ENCODE peak calls at places on chromosomes 7 and 10, in six cellular contexts. H, T, R, K, Y and I are unnamed samples. For H3K27me3, the result is how much of the 10 kb centered on the place peaks cover.

GRCh38 chr7:102169651-102170416 is 116.8 kb upstream of the SH2B2 start:
- DNase-seq in Y (peak), R (peak), K (no peak), T (no peak), H (no peak), I (no peak)

GRCh38 chr7:123712619-123713018 is 36.2 kb downstream of the WASL start:
- DNase-seq in K (no peak), R (no peak), Y (peak), T (no peak), H (no peak), I (no peak)

GRCh38 chr7:66602159-66602558 is 26.5 kb upstream of the KCTD7 start:
- DNase-seq in T (no peak), R (no peak), Y (no peak), K (no peak), H (no peak), I (no peak)

GRCh38 chr7:151631149-151631967 is 111.7 kb upstream of the RHEB start:
- DNase-seq in T (no peak), H (peak), R (peak), K (peak), Y (no peak), I (peak)

GRCh38 chr7:16891338-16891737 is 9.6 kb upstream of the AGR3 start:
- DNase-seq in K (peak), R (peak), H (peak), T (no peak), Y (peak), I (no peak)

GRCh38 chr7:1922870-1923236 is 252.8 kb downstream of the ELFN1 start:
- DNase-seq in Y (no peak), T (no peak), H (no peak), K (no peak), R (no peak), I (no peak)

GRCh38 chr7:1459930-1460756 is 873 bp upstream of the MICALL2 start:
- DNase-seq in R (peak), Y (no peak), H (peak), T (no peak), K (no peak), I (no peak)

GRCh38 chr7:119288401-119288800 is 984.6 kb upstream of the KCND2 start:
- DNase-seq in H (no peak), T (no peak), Y (no peak), K (no peak), R (no peak), I (no peak)

GRCh38 chr7:542935-543789 is 23.5 kb upstream of the PDGFA start:
- DNase-seq in H (no peak), Y (peak), K (no peak), T (no peak), R (peak), I (no peak)

GRCh38 chr10:133030791-133031190 is 56.9 kb upstream of the ADGRA1 start:
- DNase-seq in H (peak), R (no peak), T (no peak), Y (no peak), K (peak), I (peak)

GRCh38 chr10:133032231-133032630 is 55.5 kb upstream of the ADGRA1 start:
- DNase-seq in H (no peak), K (no peak), R (no peak), T (no peak), Y (no peak), I (no peak)

GRCh38 chr10:133030126-133030525 is 57.6 kb upstream of the ADGRA1 start:
- DNase-seq in R (no peak), Y (no peak), K (no peak), H (no peak), T (no peak), I (no peak)

GRCh38 chr10:133032976-133033741 is 54.6 kb upstream of the ADGRA1 start:
- DNase-seq in H (no peak), Y (no peak), T (no peak), R (no peak), K (no peak), I (no peak)

GRCh38 chr10:133031541-133032125 is 56.1 kb upstream of the ADGRA1 start:
- DNase-seq in R (no peak), K (no peak), Y (no peak), T (no peak), H (no peak), I (no peak)
- H3K27me3 ChIP-seq in R (half or more), K (under half), Y (under half), T (under half), H (under half), I (under half)

DNA sequence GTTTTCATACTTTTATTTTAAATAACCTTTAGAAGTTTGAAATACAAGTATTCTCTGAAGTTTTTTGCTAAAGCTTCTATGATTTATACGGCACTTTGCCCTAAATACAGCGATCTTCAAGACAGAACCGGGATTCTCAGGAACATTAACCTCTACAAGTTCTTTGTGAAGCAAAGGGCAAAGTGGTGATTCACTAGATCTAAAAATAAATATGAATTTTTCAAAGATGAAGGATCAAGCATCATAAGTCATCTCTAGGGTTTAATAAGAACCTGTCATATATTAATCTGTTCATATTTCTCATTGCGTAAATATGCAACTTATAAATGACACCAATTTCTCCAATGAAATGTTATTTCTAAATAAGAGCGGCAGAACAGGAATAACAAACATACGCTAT is 30.7 kb downstream of the DGKB start:
- DNase-seq in K (no peak), Y (no peak), R (no peak), H (no peak), T (no peak), I (no peak)
- H3K14ac ChIP-seq in K (no peak), Y (no peak), R (no peak), H (no peak), T (no peak), I (no peak)

GRCh38 chr7:76423666-76424412 is 911 bp upstream of the ZP3 start:
- DNase-seq in T (no peak), K (no peak), Y (no peak), H (peak), R (no peak), I (no peak)

GRCh38 chr7:76427635-76428034 is 2.9 kb downstream of the ZP3 start:
- DNase-seq in T (no peak), K (no peak), R (no peak), H (no peak), Y (no peak), I (no peak)

GRCh38 chr7:76426246-76426645 is 1.5 kb downstream of the ZP3 start:
- DNase-seq in K (no peak), H (no peak), Y (no peak), R (no peak), T (no peak), I (no peak)

GRCh38 chr7:76425156-76425555 is 406 bp downstream of the ZP3 start:
- DNase-seq in K (no peak), Y (no peak), H (no peak), R (no peak), T (no peak), I (no peak)

DNA sequence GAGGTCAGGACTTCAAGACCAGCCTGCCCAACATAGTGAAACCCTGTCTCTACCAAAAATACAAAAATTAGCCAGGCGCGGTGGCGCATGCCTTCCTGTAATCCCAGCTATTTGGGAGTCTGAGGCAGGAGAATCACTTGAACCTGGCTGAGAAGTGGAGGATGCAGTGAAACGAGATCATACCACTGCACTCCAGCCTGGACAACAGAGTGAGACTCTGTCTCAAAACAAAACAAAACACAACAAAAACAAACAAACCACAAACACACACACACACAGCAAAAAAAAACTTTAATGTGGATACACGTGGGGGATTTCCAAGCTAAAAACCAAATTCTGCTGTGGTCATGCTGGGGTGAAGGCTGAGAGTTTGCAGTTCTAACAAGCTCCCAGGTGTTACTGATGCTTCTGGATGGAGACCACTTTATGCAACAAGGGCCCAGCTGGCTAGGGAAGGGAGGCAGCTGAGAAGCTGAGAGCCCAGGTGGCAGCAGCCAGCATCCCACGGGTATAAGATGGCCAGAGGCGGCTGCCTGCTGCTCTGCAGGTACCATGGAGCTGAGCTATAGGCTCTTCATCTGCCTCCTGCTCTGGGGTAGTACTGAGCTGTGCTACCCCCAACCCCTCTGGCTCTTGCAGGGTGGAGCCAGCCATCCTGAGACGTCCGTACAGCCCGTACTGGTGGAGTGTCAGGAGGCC is at the start of gene ZP3:
- DNase-seq in R (no peak), Y (no peak), H (no peak), K (no peak), T (no peak), I (no peak)
- H3K4me2 ChIP-seq in R (no peak), Y (no peak), H (no peak), K (no peak), T (no peak), I (no peak)

GRCh38 chr7:155811895-155812761 is at the start of gene SHH:
- DNase-seq in H (no peak), Y (peak), R (peak), K (no peak), T (no peak), I (no peak)

GRCh38 chr7:155813125-155813524 is 862 bp upstream of the SHH start:
- DNase-seq in Y (no peak), R (no peak), K (no peak), H (no peak), T (no peak), I (no peak)

GRCh38 chr7:155809947-155810606 is 2.2 kb downstream of the SHH start:
- DNase-seq in Y (no peak), R (no peak), T (no peak), K (no peak), H (no peak), I (no peak)

GRCh38 chr7:155810607-155811559 is 1.4 kb downstream of the SHH start:
- DNase-seq in R (no peak), Y (no peak), H (no peak), T (no peak), K (no peak), I (no peak)

DNA sequence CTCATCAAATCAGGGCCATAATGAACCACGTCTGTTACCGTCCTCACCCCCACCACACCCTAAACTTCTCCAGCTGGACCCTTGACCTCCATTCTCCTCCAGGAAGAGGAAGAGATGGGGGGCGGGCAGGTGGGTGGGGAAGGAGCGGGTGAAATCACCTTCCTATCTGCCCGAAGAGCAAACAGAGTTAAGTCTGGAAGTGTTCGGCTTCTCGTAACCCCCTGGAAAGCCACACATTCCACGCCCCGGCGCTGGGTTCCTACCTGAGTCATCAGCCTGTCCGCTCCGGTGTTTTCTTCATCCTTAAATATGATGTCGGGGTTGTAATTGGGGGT is 736 bp downstream of the SHH start:
- DNase-seq in Y (no peak), R (no peak), H (no peak), K (no peak), T (no peak), I (no peak)
- H3K27me3 ChIP-seq in Y (half or more), R (half or more), H (half or more), K (half or more), T (half or more), I (half or more)

DNA sequence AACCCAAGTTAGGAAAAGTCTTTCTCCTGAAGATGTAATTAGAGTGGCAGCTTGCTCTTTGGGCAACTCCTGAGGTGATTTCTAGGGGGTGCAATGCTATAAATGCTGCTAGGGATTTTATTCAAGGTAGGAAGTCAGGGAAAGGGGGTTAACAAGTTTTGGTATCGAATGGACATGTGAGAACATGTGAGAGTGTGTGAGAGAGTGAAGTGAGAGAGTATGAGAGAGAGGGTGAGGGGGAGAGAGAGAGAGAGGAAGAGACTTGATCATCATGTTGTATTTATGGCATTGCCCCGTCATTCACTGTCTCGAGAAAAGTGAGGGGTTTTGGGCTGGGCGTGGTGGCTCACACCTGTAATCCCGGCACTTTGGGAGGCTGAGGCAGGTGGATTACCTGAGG is 50.9 kb downstream of the MCU start:
- DNase-seq in R (no peak), H (no peak), K (no peak), Y (no peak), T (no peak), I (no peak)
- H3K14ac ChIP-seq in R (no peak), H (no peak), K (no peak), Y (no peak), T (no peak), I (no peak)

GRCh38 chr7:90692396-90692795 is 96.3 kb downstream of the CDK14 start:
- DNase-seq in H (no peak), T (no peak), K (peak), Y (peak), R (no peak), I (no peak)

GRCh38 chr7:90692947-90693346 is 96.8 kb downstream of the CDK14 start:
- DNase-seq in T (no peak), H (no peak), R (no peak), K (no peak), Y (peak), I (no peak)

GRCh38 chr7:90688826-90689225 is 92.7 kb downstream of the CDK14 start:
- DNase-seq in T (no peak), R (no peak), H (no peak), Y (no peak), K (no peak), I (no peak)

GRCh38 chr7:90689256-90689655 is 93.1 kb downstream of the CDK14 start:
- DNase-seq in R (no peak), H (no peak), Y (no peak), T (no peak), K (no peak), I (no peak)

DNA sequence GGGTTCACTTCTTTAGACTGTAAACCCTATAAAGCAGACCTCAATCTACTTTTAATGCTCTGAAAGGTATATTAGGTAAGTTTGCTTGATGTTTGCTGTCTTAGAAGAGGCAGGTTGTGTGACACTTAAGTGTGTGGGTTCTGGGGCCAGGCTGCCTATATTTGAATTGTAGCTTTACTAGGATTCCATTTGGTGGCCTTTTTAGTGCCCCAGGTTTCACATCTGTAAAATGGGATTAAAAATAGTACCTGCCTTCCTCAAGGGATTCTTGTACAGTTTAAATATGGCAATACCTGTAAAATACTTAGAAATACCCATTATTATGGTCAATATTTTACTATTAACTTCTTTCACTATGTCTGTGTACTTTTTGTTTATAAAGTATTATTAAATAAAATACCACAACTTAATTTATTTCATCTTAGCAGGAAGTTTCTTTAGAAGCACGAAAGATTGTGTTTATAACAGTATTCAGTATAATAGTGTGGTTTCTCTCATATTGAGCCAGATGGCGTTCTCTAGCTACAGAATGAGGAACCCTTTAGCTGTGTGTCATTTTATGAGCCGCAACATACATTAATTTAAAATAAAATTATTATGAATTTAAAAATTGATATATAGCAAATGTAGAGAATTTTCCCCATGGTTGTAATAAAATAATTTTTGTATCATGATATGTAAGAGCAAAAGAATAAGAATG is 94.2 kb downstream of the CDK14 start:
- DNase-seq in H (no peak), K (no peak), Y (no peak), R (no peak), T (no peak), I (no peak)
- H3K4me2 ChIP-seq in H (no peak), K (no peak), Y (no peak), R (no peak), T (no peak), I (no peak)

GRCh38 chr10:1241322-1241890 is 185.2 kb downstream of the WDR37 start:
- DNase-seq in K (no peak), R (no peak), H (no peak), Y (no peak), T (no peak), I (no peak)
- H3K27me3 ChIP-seq in K (under half), R (under half), H (under half), Y (under half), T (under half), I (under half)